ENCODE peak calls at places on chromosomes 6 and 20, in eight cellular contexts. P is CD8-positive, alpha-beta memory T cell; L is nucleus accumbens; U is A549; S is iris pigment epithelial cell; F is nephron progenitor cell; C is H54; N is astrocyte of the spinal cord. X is an unnamed sample.

GRCh38 chr6:133341607-133342158 is 100.5 kb downstream of the EYA4 start:
- DNase-seq in P (no peak), S (peak), U (no peak), F (no peak), N (peak), L (no peak), C (no peak), X (peak)

GRCh38 chr6:168583821-168584220 is 142.8 kb downstream of the SMOC2 start:
- DNase-seq in L (no peak), P (no peak), U (no peak), S (no peak), C (no peak), N (no peak), F (no peak), X (no peak)

GRCh38 chr6:17334265-17334664 is 53.1 kb downstream of the RBM24 start:
- DNase-seq in C (peak), U (no peak), F (no peak), P (no peak), N (peak), L (no peak), S (peak), X (peak)

GRCh38 chr6:41427642-41428401 is 92.4 kb downstream of the NCR2 start:
- DNase-seq in U (no peak), F (peak), P (no peak), N (no peak), S (no peak), C (peak), L (peak), X (no peak)

GRCh38 chr20:17614176-17614811 is 44.4 kb downstream of the DSTN start:
- DNase-seq in P (no peak), S (peak), C (peak), U (no peak), L (no peak), F (no peak), N (peak), X (no peak)

GRCh38 chr20:44911264-44911921 is 1.5 kb downstream of the PABPC1L start:
- DNase-seq in L (no peak), N (peak), U (peak), C (no peak), P (peak), S (peak), F (peak), X (peak)

GRCh38 chr6:34053721-34054120 is 92.2 kb downstream of the GRM4 start:
- DNase-seq in N (no peak), S (no peak), F (no peak), U (no peak), L (no peak), C (no peak), P (no peak), X (no peak)

GRCh38 chr20:51860015-51860882 is 57.9 kb upstream of the SALL4 start:
- DNase-seq in S (peak), C (no peak), F (peak), L (no peak), N (peak), P (no peak), U (no peak), X (peak)

GRCh38 chr20:35307666-35308653 is 15.7 kb upstream of the FAM83C start:
- DNase-seq in L (peak), U (no peak), C (no peak), P (no peak), N (peak), F (no peak), S (peak), X (peak)

GRCh38 chr6:137813308-137813707 is 53.8 kb upstream of the TNFAIP3 start:
- DNase-seq in F (no peak), P (no peak), N (no peak), L (no peak), C (no peak), U (no peak), S (no peak), X (no peak)

GRCh38 chr6:10962673-10963072 is 75.8 kb downstream of the SYCP2L start:
- DNase-seq in P (no peak), S (peak), U (no peak), F (no peak), L (no peak), C (no peak), N (peak), X (peak)

GRCh38 chr20:53061305-53061704 is 89.1 kb downstream of the TSHZ2 start:
- DNase-seq in U (no peak), F (no peak), P (no peak), C (no peak), L (no peak), N (no peak), S (no peak), X (no peak)

GRCh38 chr20:25281541-25281991 is 33.7 kb downstream of the PYGB start:
- DNase-seq in F (no peak), C (no peak), S (no peak), P (no peak), L (no peak), U (no peak), N (no peak), X (no peak)

GRCh38 chr6:137112067-137112355 is 61.4 kb downstream of the IL22RA2 start:
- DNase-seq in C (peak), N (peak), P (no peak), S (peak), L (no peak), U (no peak), F (no peak), X (peak)

GRCh38 chr6:118554698-118555097 is 6.6 kb downstream of the PLN start:
- DNase-seq in N (no peak), U (no peak), S (no peak), F (no peak), P (no peak), L (no peak), C (no peak), X (no peak)

GRCh38 chr6:104418125-104418524 is 441.6 kb downstream of the HACE1 start:
- DNase-seq in P (no peak), C (no peak), N (no peak), S (peak), F (no peak), U (no peak), L (no peak), X (no peak)

GRCh38 chr6:24472181-24472580 is 17.2 kb downstream of the GPLD1 start:
- DNase-seq in U (no peak), L (no peak), F (no peak), C (no peak), S (peak), N (no peak), P (no peak), X (no peak)

GRCh38 chr6:120604510-120604909 is 729.8 kb downstream of the TBC1D32 start:
- DNase-seq in P (no peak), U (no peak), L (no peak), C (no peak), N (peak), S (no peak), F (no peak), X (no peak)

GRCh38 chr6:151365233-151365632 is 26.1 kb downstream of the ZBTB2 start:
- DNase-seq in N (no peak), F (no peak), S (no peak), C (no peak), U (no peak), L (no peak), P (no peak), X (no peak)

GRCh38 chr6:157527471-157527907 is 146.5 kb downstream of the ZDHHC14 start:
- DNase-seq in F (no peak), P (no peak), U (no peak), N (peak), L (no peak), C (no peak), S (peak), X (no peak)

GRCh38 chr6:168097621-168098430 is 18.8 kb upstream of the FRMD1 start:
- DNase-seq in S (no peak), P (no peak), C (no peak), L (no peak), N (no peak), F (no peak), U (no peak), X (no peak)

GRCh38 chr20:1618954-1619550 is 757 bp downstream of the SIRPB1 start:
- DNase-seq in F (no peak), L (no peak), S (no peak), C (no peak), N (no peak), P (no peak), U (no peak), X (no peak)

GRCh38 chr6:132499757-132500156 is 13.2 kb downstream of the STX7 start:
- DNase-seq in N (no peak), F (no peak), S (peak), C (no peak), L (no peak), U (no peak), P (no peak), X (no peak)

GRCh38 chr6:169639653-169640278 is 62.1 kb downstream of the WDR27 start:
- DNase-seq in L (no peak), C (no peak), F (no peak), U (no peak), S (no peak), N (no peak), P (no peak), X (no peak)

GRCh38 chr6:104418839-104419238 is 440.9 kb downstream of the HACE1 start:
- DNase-seq in C (no peak), S (no peak), F (no peak), U (no peak), P (no peak), N (no peak), L (no peak), X (no peak)

GRCh38 chr20:10236540-10237533 is 18.2 kb downstream of the SNAP25 start:
- DNase-seq in N (no peak), F (no peak), U (no peak), S (no peak), C (no peak), P (no peak), L (no peak), X (no peak)

GRCh38 chr6:897561-898207 is 204.7 kb upstream of the EXOC2 start:
- DNase-seq in U (no peak), C (no peak), L (no peak), S (no peak), F (no peak), P (no peak), N (no peak), X (no peak)

X was measured in HCEC 1CT.